ENCODE peak calls at places on chromosomes 12 and 14, in six cellular contexts. U is germinal center, F is A549, P is foreskin fibroblast, Y is C1 segment of cervical spinal cord, G is SHP77. E is an unnamed sample.

GRCh38 chr12:13135336-13136178 is 32.1 kb upstream of the GSG1 start:
- DNase-seq in P (peak), Y (no peak), F (peak), G (no peak), U (no peak), E (peak)

GRCh38 chr12:119381471-119382235 is 47.1 kb downstream of the CCDC60 start:
- DNase-seq in Y (no peak), U (no peak), F (no peak), P (no peak), G (no peak), E (no peak)

GRCh38 chr14:104117341-104118005 is 20.9 kb upstream of the KIF26A start:
- DNase-seq in P (no peak), G (no peak), F (no peak), U (no peak), Y (no peak), E (no peak)

GRCh38 chr12:43336962-43337555 is 214.9 kb downstream of the ADAMTS20 start:
- DNase-seq in Y (no peak), U (no peak), G (no peak), F (peak), P (peak), E (no peak)

GRCh38 chr12:90627180-90627896 is 327.6 kb downstream of the CCER1 start:
- DNase-seq in U (no peak), Y (no peak), P (peak), G (no peak), F (no peak), E (no peak)

GRCh38 chr14:20714593-20715250 is 26.2 kb downstream of the ANG start:
- DNase-seq in G (peak), U (no peak), Y (no peak), P (peak), F (no peak), E (peak)

GRCh38 chr12:61538951-61539350 is 721.3 kb upstream of the USP15 start:
- DNase-seq in U (no peak), Y (no peak), G (no peak), F (peak), P (no peak), E (no peak)

GRCh38 chr12:116534341-116535121 is 24.6 kb upstream of the MAP1LC3B2 start:
- DNase-seq in G (peak), U (no peak), Y (no peak), F (no peak), P (no peak), E (no peak)

GRCh38 chr14:92408186-92408585 is 85.2 kb downstream of the SLC24A4 start:
- DNase-seq in P (peak), Y (no peak), G (no peak), F (no peak), U (no peak), E (no peak)

GRCh38 chr12:50110127-50110761 is 1.8 kb upstream of the COX14 start:
- DNase-seq in U (peak), Y (no peak), F (peak), G (no peak), P (peak), E (no peak)